ENCODE peak calls at places on chromosomes 13 and 19, in ten cellular contexts. One of them, this sample, is unnamed.

GRCh38 chr13:50592412-50593145 is 250.9 kb downstream of the DLEU7 start:
- DNase-seq in AG08396: no peak
- DNase-seq in stimulated activated CD8-positive, alpha-beta memory T cell treated with anti-CD3 and anti-CD28 coated beads, Interleukin-4, amount 100 ng/mL, for 48 hours: no peak
- DNase-seq in activated B cell treated with CpG ODN at 0.5 μM for 24 hours: no peak
- DNase-seq in left ventricle myocardium inferior: no peak
- DNase-seq in tibial artery: no peak
- DNase-seq in MV-4-11: no peak
- DNase-seq in foreskin fibroblast: peak
- DNase-seq in NCI-H1930: no peak
- DNase-seq in endothelial cell: no peak
- DNase-seq in this sample: no peak

GRCh38 chr13:110910013-110910890 is 4.6 kb downstream of the ANKRD10 start:
- DNase-seq in NCI-H1930: no peak
- DNase-seq in endothelial cell: no peak
- DNase-seq in foreskin fibroblast: no peak
- DNase-seq in AG08396: no peak
- DNase-seq in left ventricle myocardium inferior: no peak
- DNase-seq in tibial artery: no peak
- DNase-seq in stimulated activated CD8-positive, alpha-beta memory T cell treated with anti-CD3 and anti-CD28 coated beads, Interleukin-4, amount 100 ng/mL, for 48 hours: no peak
- DNase-seq in MV-4-11: no peak
- DNase-seq in activated B cell treated with CpG ODN at 0.5 μM for 24 hours: no peak
- DNase-seq in this sample: no peak

GRCh38 chr19:17871878-17872250 is at the start of gene SLC5A5:
- DNase-seq in activated B cell treated with CpG ODN at 0.5 μM for 24 hours: no peak
- DNase-seq in tibial artery: no peak
- DNase-seq in MV-4-11: peak
- DNase-seq in left ventricle myocardium inferior: no peak
- DNase-seq in endothelial cell: no peak
- DNase-seq in foreskin fibroblast: no peak
- DNase-seq in stimulated activated CD8-positive, alpha-beta memory T cell treated with anti-CD3 and anti-CD28 coated beads, Interleukin-4, amount 100 ng/mL, for 48 hours: peak
- DNase-seq in AG08396: no peak
- DNase-seq in NCI-H1930: no peak
- DNase-seq in this sample: no peak

GRCh38 chr13:59261928-59262488 is 901.7 kb downstream of the DIAPH3 start:
- DNase-seq in activated B cell treated with CpG ODN at 0.5 μM for 24 hours: no peak
- DNase-seq in endothelial cell: peak
- DNase-seq in left ventricle myocardium inferior: no peak
- DNase-seq in tibial artery: no peak
- DNase-seq in MV-4-11: no peak
- DNase-seq in AG08396: peak
- DNase-seq in NCI-H1930: peak
- DNase-seq in foreskin fibroblast: no peak
- DNase-seq in stimulated activated CD8-positive, alpha-beta memory T cell treated with anti-CD3 and anti-CD28 coated beads, Interleukin-4, amount 100 ng/mL, for 48 hours: no peak
- DNase-seq in this sample: no peak

GRCh38 chr13:40342461-40342860 is 324.0 kb downstream of the FOXO1 start:
- DNase-seq in tibial artery: no peak
- DNase-seq in foreskin fibroblast: no peak
- DNase-seq in AG08396: no peak
- DNase-seq in NCI-H1930: no peak
- DNase-seq in endothelial cell: no peak
- DNase-seq in MV-4-11: no peak
- DNase-seq in left ventricle myocardium inferior: no peak
- DNase-seq in activated B cell treated with CpG ODN at 0.5 μM for 24 hours: no peak
- DNase-seq in stimulated activated CD8-positive, alpha-beta memory T cell treated with anti-CD3 and anti-CD28 coated beads, Interleukin-4, amount 100 ng/mL, for 48 hours: no peak
- DNase-seq in this sample: no peak

GRCh38 chr13:28564030-28564429 is 69.1 kb upstream of the FLT1 start:
- DNase-seq in foreskin fibroblast: no peak
- DNase-seq in activated B cell treated with CpG ODN at 0.5 μM for 24 hours: no peak
- DNase-seq in left ventricle myocardium inferior: no peak
- DNase-seq in MV-4-11: no peak
- DNase-seq in tibial artery: no peak
- DNase-seq in NCI-H1930: no peak
- DNase-seq in endothelial cell: no peak
- DNase-seq in AG08396: no peak
- DNase-seq in stimulated activated CD8-positive, alpha-beta memory T cell treated with anti-CD3 and anti-CD28 coated beads, Interleukin-4, amount 100 ng/mL, for 48 hours: no peak
- DNase-seq in this sample: no peak

GRCh38 chr13:57409656-57410055 is 221.9 kb upstream of the PCDH17 start:
- DNase-seq in AG08396: no peak
- DNase-seq in NCI-H1930: no peak
- DNase-seq in tibial artery: no peak
- DNase-seq in endothelial cell: no peak
- DNase-seq in left ventricle myocardium inferior: no peak
- DNase-seq in MV-4-11: no peak
- DNase-seq in foreskin fibroblast: no peak
- DNase-seq in activated B cell treated with CpG ODN at 0.5 μM for 24 hours: no peak
- DNase-seq in stimulated activated CD8-positive, alpha-beta memory T cell treated with anti-CD3 and anti-CD28 coated beads, Interleukin-4, amount 100 ng/mL, for 48 hours: no peak
- DNase-seq in this sample: no peak

GRCh38 chr19:45693168-45693788 is 812 bp downstream of the QPCTL start:
- DNase-seq in MV-4-11: peak
- DNase-seq in foreskin fibroblast: peak
- DNase-seq in tibial artery: peak
- DNase-seq in endothelial cell: peak
- DNase-seq in NCI-H1930: peak
- DNase-seq in stimulated activated CD8-positive, alpha-beta memory T cell treated with anti-CD3 and anti-CD28 coated beads, Interleukin-4, amount 100 ng/mL, for 48 hours: peak
- DNase-seq in left ventricle myocardium inferior: peak
- DNase-seq in AG08396: peak
- DNase-seq in activated B cell treated with CpG ODN at 0.5 μM for 24 hours: peak
- DNase-seq in this sample: peak

GRCh38 chr19:35021016-35021415 is 9.3 kb upstream of the SCN1B start:
- DNase-seq in tibial artery: no peak
- DNase-seq in stimulated activated CD8-positive, alpha-beta memory T cell treated with anti-CD3 and anti-CD28 coated beads, Interleukin-4, amount 100 ng/mL, for 48 hours: no peak
- DNase-seq in endothelial cell: no peak
- DNase-seq in AG08396: no peak
- DNase-seq in MV-4-11: no peak
- DNase-seq in NCI-H1930: no peak
- DNase-seq in foreskin fibroblast: no peak
- DNase-seq in activated B cell treated with CpG ODN at 0.5 μM for 24 hours: no peak
- DNase-seq in left ventricle myocardium inferior: no peak
- DNase-seq in this sample: no peak

GRCh38 chr13:24212254-24212653 is 51.7 kb downstream of the SPATA13 start:
- DNase-seq in stimulated activated CD8-positive, alpha-beta memory T cell treated with anti-CD3 and anti-CD28 coated beads, Interleukin-4, amount 100 ng/mL, for 48 hours: no peak
- DNase-seq in left ventricle myocardium inferior: no peak
- DNase-seq in MV-4-11: no peak
- DNase-seq in activated B cell treated with CpG ODN at 0.5 μM for 24 hours: no peak
- DNase-seq in tibial artery: no peak
- DNase-seq in endothelial cell: no peak
- DNase-seq in AG08396: no peak
- DNase-seq in foreskin fibroblast: no peak
- DNase-seq in NCI-H1930: no peak
- DNase-seq in this sample: no peak

GRCh38 chr13:34682406-34682805 is 259.7 kb upstream of the NBEA start:
- DNase-seq in endothelial cell: no peak
- DNase-seq in activated B cell treated with CpG ODN at 0.5 μM for 24 hours: no peak
- DNase-seq in AG08396: no peak
- DNase-seq in stimulated activated CD8-positive, alpha-beta memory T cell treated with anti-CD3 and anti-CD28 coated beads, Interleukin-4, amount 100 ng/mL, for 48 hours: no peak
- DNase-seq in NCI-H1930: no peak
- DNase-seq in MV-4-11: no peak
- DNase-seq in left ventricle myocardium inferior: no peak
- DNase-seq in foreskin fibroblast: no peak
- DNase-seq in tibial artery: no peak
- DNase-seq in this sample: no peak

GRCh38 chr19:46863818-46864629 is 3.2 kb downstream of the ARHGAP35 start:
- DNase-seq in NCI-H1930: no peak
- DNase-seq in foreskin fibroblast: no peak
- DNase-seq in tibial artery: no peak
- DNase-seq in activated B cell treated with CpG ODN at 0.5 μM for 24 hours: no peak
- DNase-seq in MV-4-11: no peak
- DNase-seq in endothelial cell: no peak
- DNase-seq in AG08396: peak
- DNase-seq in stimulated activated CD8-positive, alpha-beta memory T cell treated with anti-CD3 and anti-CD28 coated beads, Interleukin-4, amount 100 ng/mL, for 48 hours: no peak
- DNase-seq in left ventricle myocardium inferior: no peak
- DNase-seq in this sample: no peak

This sample was measured in activated T-helper 2 cell treated with anti-CD3 and anti-CD28 coated beads, Interferon-gamma antibody, Interleukin-2, Interleukin-4, amounts not matched to agents 10 μg/mL and 5 μg/mL and 100 μg/mL, durations not matched to agents 14 hours and 24 hours and 36 hours.